ENCODE peak calls at places on chromosomes 13 and 19, in seven cellular contexts. U, M, A, Y, K, C and N are unnamed samples.

GRCh38 chr13:95924389-95924994 is 128.7 kb downstream of the UGGT2 start:
- DNase-seq in A (no peak), C (no peak), M (peak), Y (peak), K (no peak), U (no peak), N (peak)

GRCh38 chr19:46115396-46116109 is 8.9 kb downstream of the IGFL3 start:
- DNase-seq in Y (peak), M (peak), K (peak), U (no peak), A (no peak), C (peak), N (no peak)

GRCh38 chr13:32222046-32222676 is 93.0 kb downstream of the ZAR1L start:
- DNase-seq in M (no peak), A (no peak), C (no peak), Y (no peak), U (no peak), K (no peak), N (no peak)

GRCh38 chr13:112513761-112514160 is 74.2 kb downstream of the TUBGCP3 start:
- DNase-seq in K (no peak), A (no peak), M (no peak), Y (no peak), C (no peak), U (no peak), N (no peak)

GRCh38 chr13:79197933-79198332 is 208.1 kb downstream of the RBM26 start:
- DNase-seq in M (no peak), A (no peak), Y (no peak), U (no peak), C (no peak), K (no peak), N (no peak)

GRCh38 chr13:102836471-102836870 is 9.4 kb upstream of the ERCC5 start:
- DNase-seq in Y (no peak), M (no peak), U (no peak), C (no peak), K (no peak), A (no peak), N (no peak)

GRCh38 chr13:30234763-30235162 is 72.6 kb downstream of the KATNAL1 start:
- DNase-seq in M (no peak), C (no peak), K (no peak), U (no peak), Y (no peak), A (no peak), N (no peak)

GRCh38 chr19:31223805-31224534 is 125.3 kb downstream of the TSHZ3 start:
- DNase-seq in A (no peak), U (no peak), M (peak), K (no peak), C (no peak), Y (no peak), N (peak)

GRCh38 chr13:60165391-60166099 is 1.8 kb upstream of the DIAPH3 start:
- DNase-seq in C (no peak), M (no peak), Y (no peak), K (no peak), A (no peak), U (no peak), N (no peak)

GRCh38 chr13:50745542-50745941 is 98.0 kb downstream of the DLEU7 start:
- DNase-seq in A (no peak), K (no peak), M (no peak), U (no peak), C (no peak), Y (peak), N (no peak)

GRCh38 chr19:50569023-50569697 is 925 bp upstream of the LRRC4B start:
- DNase-seq in C (no peak), M (no peak), K (no peak), U (no peak), Y (no peak), A (no peak), N (no peak)

GRCh38 chr19:35990771-35991730 is 3.9 kb upstream of the SDHAF1 start:
- DNase-seq in A (no peak), K (no peak), C (no peak), M (no peak), U (no peak), Y (no peak), N (no peak)

GRCh38 chr19:46660008-46660517 is 919 bp downstream of the DACT3 start:
- DNase-seq in A (no peak), Y (no peak), C (peak), U (no peak), M (no peak), K (no peak), N (no peak)

GRCh38 chr13:26050568-26051230 is 1.1 kb downstream of the SHISA2 start:
- DNase-seq in K (no peak), Y (no peak), M (no peak), U (no peak), A (no peak), C (peak), N (no peak)

GRCh38 chr19:6218497-6219146 is 61.2 kb downstream of the MLLT1 start:
- DNase-seq in A (peak), U (peak), M (no peak), C (peak), Y (peak), K (peak), N (peak)

GRCh38 chr13:29964181-29964845 is 113.9 kb upstream of the UBL3 start:
- DNase-seq in U (no peak), K (no peak), M (no peak), A (no peak), Y (no peak), C (no peak), N (no peak)

GRCh38 chr13:50909605-50910482 is at the start of gene RNASEH2B:
- DNase-seq in U (peak), M (no peak), K (peak), C (peak), Y (peak), A (peak), N (peak)